ENCODE peak calls at places on chromosomes 11 and 22, in eight cellular contexts. I is pons; M is astrocyte of the cerebellum; R is psoas muscle; Y is effector CD4-positive, alpha-beta T cell; N is hypothalamus; U is ureter; X is cerebellar cortex. K is an unnamed sample.

GRCh38 chr22:21087119-21087518 is 41.4 kb downstream of the LRRC74B start:
- DNase-seq in X (no peak), U (no peak), R (no peak), I (no peak), Y (no peak), M (no peak), N (no peak), K (no peak)

GRCh38 chr11:123386746-123387510 is 43.1 kb upstream of the GRAMD1B start:
- DNase-seq in Y (no peak), X (no peak), M (no peak), U (no peak), R (no peak), I (no peak), N (no peak), K (no peak)

GRCh38 chr22:43537019-43537585 is 125.3 kb downstream of the MPPED1 start:
- DNase-seq in Y (no peak), N (no peak), R (no peak), I (no peak), X (no peak), U (peak), M (no peak), K (no peak)

GRCh38 chr22:41672780-41673509 is 15.7 kb downstream of the SNU13 start:
- DNase-seq in U (no peak), R (no peak), I (no peak), N (no peak), M (no peak), X (peak), Y (no peak), K (no peak)

GRCh38 chr11:1757861-1758610 is 5.7 kb downstream of the CTSD start:
- DNase-seq in R (peak), N (no peak), I (no peak), Y (no peak), M (no peak), X (no peak), U (no peak), K (no peak)

GRCh38 chr11:11262171-11262920 is 90.7 kb downstream of the CSNK2A3 start:
- DNase-seq in N (no peak), U (no peak), X (no peak), M (no peak), R (no peak), Y (no peak), I (no peak), K (no peak)

GRCh38 chr11:116122697-116123472 is 618.7 kb upstream of the CADM1 start:
- DNase-seq in Y (no peak), X (no peak), I (no peak), N (no peak), U (no peak), M (no peak), R (no peak), K (no peak)

GRCh38 chr11:131909426-131910200 is 539.2 kb downstream of the NTM start:
- DNase-seq in U (no peak), I (no peak), R (no peak), M (no peak), Y (no peak), N (no peak), X (peak), K (no peak)

GRCh38 chr11:1219836-1220810 is 2.7 kb upstream of the MUC5B start:
- DNase-seq in U (no peak), Y (no peak), N (no peak), R (peak), M (no peak), I (no peak), X (no peak), K (peak)

GRCh38 chr11:33652001-33652400 is 48.6 kb downstream of the C11orf91 start:
- DNase-seq in M (no peak), N (no peak), U (no peak), Y (no peak), X (no peak), I (no peak), R (no peak), K (no peak)

GRCh38 chr22:50256258-50256862 is 5.1 kb downstream of the MAPK12 start:
- DNase-seq in I (no peak), U (no peak), M (no peak), R (no peak), X (no peak), N (no peak), Y (no peak), K (no peak)

GRCh38 chr11:3216027-3216525 is 2.5 kb downstream of the MRGPRG start:
- DNase-seq in R (no peak), M (no peak), X (no peak), I (no peak), Y (no peak), U (no peak), N (no peak), K (no peak)

GRCh38 chr11:81658722-81659121 is 1074.9 kb downstream of the FAM181B start:
- DNase-seq in Y (no peak), R (no peak), N (no peak), M (no peak), I (no peak), X (no peak), U (no peak), K (no peak)

GRCh38 chr11:134978388-134979088 is 566.5 kb upstream of the B3GAT1 start:
- DNase-seq in I (no peak), U (no peak), M (no peak), X (no peak), R (no peak), N (no peak), Y (no peak), K (no peak)

GRCh38 chr11:40867991-40868685 is 591.3 kb downstream of the LRRC4C start:
- DNase-seq in I (no peak), X (no peak), Y (no peak), M (no peak), N (no peak), R (no peak), U (no peak), K (no peak)

GRCh38 chr11:66723693-66724092 is 5.3 kb downstream of the SPTBN2 start:
- DNase-seq in N (no peak), I (no peak), R (no peak), Y (no peak), X (peak), M (no peak), U (no peak), K (no peak)

K was measured in heart right ventricle.